ENCODE peak calls at places on chromosome 13, in seven cellular contexts. H is fibroblast of villous mesenchyme, W is pons, V is adrenal gland, A is transverse colon, Q is GM03348, K is smooth muscle cell of the brain vasculature. E is an unnamed sample.

GRCh38 chr13:109333893-109334651 is 452.3 kb downstream of the IRS2 start:
- DNase-seq in W (no peak), K (no peak), H (no peak), V (no peak), A (no peak), Q (no peak), E (no peak)

GRCh38 chr13:62908321-62908720 is 1492.7 kb upstream of the PCDH20 start:
- DNase-seq in H (no peak), V (no peak), W (no peak), A (no peak), K (no peak), Q (no peak), E (no peak)

GRCh38 chr13:89862691-89863036 is 1484.8 kb upstream of the MIR17HG start:
- DNase-seq in Q (no peak), K (no peak), A (no peak), W (no peak), H (no peak), V (no peak), E (no peak)

GRCh38 chr13:80499536-80500280 is 158.8 kb upstream of the SPRY2 start:
- DNase-seq in K (no peak), Q (no peak), A (no peak), W (no peak), V (no peak), H (no peak), E (no peak)

GRCh38 chr13:49908637-49909036 is 27.5 kb downstream of the SPRYD7 start:
- DNase-seq in H (no peak), A (no peak), Q (no peak), V (no peak), K (no peak), W (no peak), E (no peak)

GRCh38 chr13:103799028-103799427 is 732.8 kb upstream of the SLC10A2 start:
- DNase-seq in H (no peak), V (no peak), A (no peak), W (no peak), Q (no peak), K (no peak), E (no peak)

GRCh38 chr13:60467098-60467497 is 70.1 kb downstream of the TDRD3 start:
- DNase-seq in K (no peak), H (no peak), W (peak), V (no peak), A (no peak), Q (no peak), E (no peak)

GRCh38 chr13:22235285-22235949 is 564.5 kb downstream of the FGF9 start:
- DNase-seq in W (no peak), V (no peak), A (no peak), Q (peak), K (no peak), H (no peak), E (no peak)

GRCh38 chr13:26919311-26919710 is 158.7 kb upstream of the GPR12 start:
- DNase-seq in K (no peak), W (no peak), A (no peak), Q (no peak), V (peak), H (no peak), E (no peak)

GRCh38 chr13:38213307-38213706 is 136.3 kb upstream of the UFM1 start:
- DNase-seq in K (no peak), H (no peak), V (no peak), A (no peak), Q (peak), W (no peak), E (peak)

GRCh38 chr13:109787135-109787954 is 962 bp upstream of the IRS2 start:
- DNase-seq in V (peak), A (peak), Q (peak), W (peak), H (peak), K (no peak), E (no peak)

GRCh38 chr13:75621147-75621546 is 15.0 kb upstream of the LMO7 start:
- DNase-seq in H (peak), K (no peak), A (no peak), V (no peak), W (no peak), Q (peak), E (peak)

GRCh38 chr13:41520699-41521630 is 63.6 kb downstream of the RGCC start:
- DNase-seq in W (no peak), Q (no peak), H (no peak), V (no peak), A (no peak), K (no peak), E (peak)

GRCh38 chr13:48318714-48319457 is 15.3 kb downstream of the RB1 start:
- DNase-seq in V (no peak), W (no peak), A (no peak), Q (no peak), H (no peak), K (no peak), E (no peak)

GRCh38 chr13:20340759-20341161 is 108.6 kb upstream of the GJB6 start:
- DNase-seq in H (peak), W (no peak), V (no peak), K (no peak), A (no peak), Q (peak), E (peak)

GRCh38 chr13:33169273-33169980 is 116.1 kb downstream of the STARD13 start:
- DNase-seq in Q (peak), A (no peak), H (peak), K (no peak), V (no peak), W (no peak), E (no peak)

GRCh38 chr13:51192348-51192747 is 29.9 kb upstream of the FAM124A start:
- DNase-seq in K (no peak), Q (no peak), W (no peak), H (no peak), A (no peak), V (no peak), E (no peak)

GRCh38 chr13:44238011-44238421 is 135.6 kb upstream of the SERP2 start:
- DNase-seq in K (no peak), A (no peak), V (no peak), Q (peak), H (peak), W (no peak), E (no peak)